ENCODE peak calls at places on chromosomes 11 and 22, in nine cellular contexts. C is CD4-positive, alpha-beta memory T cell; Z is T follicular helper cell; J is GM23248; A is fibroblast of gingiva; V is astrocyte of the cerebellum; S is brain microvascular endothelial cell; G is naive thymus-derived CD8-positive, alpha-beta T cell; E is stimulated activated CD8-positive, alpha-beta memory T cell treated with anti-CD3 and anti-CD28 coated beads, Interleukin-15, amount 100 ng/mL, for 48 hours. O is an unnamed sample.

GRCh38 chr11:33859306-33859705 is 32.6 kb downstream of the LMO2 start:
- DNase-seq in C (no peak), Z (no peak), J (no peak), A (no peak), V (no peak), S (no peak), G (no peak), E (no peak), O (no peak)

GRCh38 chr22:29569011-29569678 is 11.8 kb downstream of the NIPSNAP1 start:
- DNase-seq in C (no peak), Z (no peak), J (no peak), A (no peak), V (no peak), S (no peak), G (no peak), E (no peak), O (no peak)

GRCh38 chr11:84130646-84131427 is 844.7 kb upstream of the CCDC90B start:
- DNase-seq in C (no peak), Z (no peak), J (no peak), A (no peak), V (no peak), S (no peak), G (no peak), E (no peak), O (no peak)

GRCh38 chr11:69537855-69538640 is 56.6 kb downstream of the LINC01488 start:
- DNase-seq in C (no peak), Z (no peak), J (no peak), A (no peak), V (no peak), S (no peak), G (peak), E (no peak), O (no peak)

GRCh38 chr11:14873632-14874031 is 18.4 kb downstream of the CYP2R1 start:
- DNase-seq in C (no peak), Z (no peak), J (no peak), A (no peak), V (no peak), S (no peak), G (no peak), E (no peak), O (no peak)

GRCh38 chr11:15558513-15559181 is 443.9 kb downstream of the INSC start:
- DNase-seq in C (no peak), Z (no peak), J (no peak), A (no peak), V (no peak), S (no peak), G (no peak), E (no peak), O (no peak)

GRCh38 chr22:21018314-21018713 is 3.3 kb downstream of the P2RX6 start:
- DNase-seq in C (no peak), Z (no peak), J (no peak), A (no peak), V (no peak), S (no peak), G (no peak), E (no peak), O (no peak)

GRCh38 chr11:409600-410471 is 5.0 kb downstream of the SIGIRR start:
- DNase-seq in C (no peak), Z (no peak), J (no peak), A (no peak), V (no peak), S (no peak), G (no peak), E (no peak), O (peak)

GRCh38 chr22:22576244-22576988 is 17.4 kb upstream of the PRAME start:
- DNase-seq in C (no peak), Z (no peak), J (peak), A (peak), V (peak), S (peak), G (no peak), E (peak), O (no peak)

GRCh38 chr11:10450451-10451398 is 4.3 kb upstream of the AMPD3 start:
- DNase-seq in C (peak), Z (peak), J (peak), A (peak), V (no peak), S (no peak), G (peak), E (no peak), O (peak)

GRCh38 chr11:123624974-123625373 is 29.4 kb downstream of the SCN3B start:
- DNase-seq in C (no peak), Z (no peak), J (peak), A (peak), V (no peak), S (no peak), G (no peak), E (no peak), O (no peak)

GRCh38 chr11:71200172-71200716 is 52.1 kb downstream of the SHANK2 start:
- DNase-seq in C (no peak), Z (no peak), J (no peak), A (no peak), V (no peak), S (no peak), G (peak), E (no peak), O (no peak)

GRCh38 chr11:44811841-44812448 is 85.2 kb downstream of the TSPAN18 start:
- DNase-seq in C (no peak), Z (no peak), J (no peak), A (no peak), V (no peak), S (no peak), G (no peak), E (no peak), O (no peak)

GRCh38 chr11:89487016-89487415 is 4.2 kb downstream of the NOX4 start:
- DNase-seq in C (no peak), Z (no peak), J (peak), A (no peak), V (peak), S (no peak), G (no peak), E (no peak), O (no peak)

GRCh38 chr22:50246242-50247175 is 1.7 kb upstream of the TUBGCP6 start:
- DNase-seq in C (no peak), Z (no peak), J (no peak), A (no peak), V (no peak), S (no peak), G (no peak), E (no peak), O (no peak)

GRCh38 chr11:10899542-10899830 is 41.6 kb upstream of the ZBED5 start:
- DNase-seq in C (no peak), Z (no peak), J (no peak), A (no peak), V (no peak), S (no peak), G (no peak), E (no peak), O (no peak)

GRCh38 chr11:74671520-74672196 is 59.6 kb downstream of the CHRDL2 start:
- DNase-seq in C (no peak), Z (no peak), J (peak), A (peak), V (no peak), S (peak), G (no peak), E (no peak), O (no peak)

GRCh38 chr11:34337016-34337415 is 20.8 kb downstream of the ABTB2 start:
- DNase-seq in C (no peak), Z (no peak), J (no peak), A (no peak), V (no peak), S (no peak), G (no peak), E (no peak), O (no peak)

GRCh38 chr11:69321877-69322350 is 28.0 kb downstream of the MYEOV start:
- DNase-seq in C (no peak), Z (no peak), J (peak), A (peak), V (peak), S (peak), G (no peak), E (no peak), O (no peak)

GRCh38 chr11:130897262-130898182 is 18.8 kb downstream of the SNX19 start:
- DNase-seq in C (no peak), Z (no peak), J (peak), A (peak), V (peak), S (peak), G (no peak), E (no peak), O (no peak)

GRCh38 chr22:38078046-38078840 is 5.7 kb downstream of the SLC16A8 start:
- DNase-seq in C (no peak), Z (no peak), J (no peak), A (no peak), V (no peak), S (no peak), G (no peak), E (no peak), O (no peak)

GRCh38 chr22:21652010-21652546 is 10.0 kb downstream of the SDF2L1 start:
- DNase-seq in C (peak), Z (peak), J (peak), A (peak), V (peak), S (peak), G (peak), E (peak), O (peak)

GRCh38 chr11:12502041-12502440 is 124.7 kb downstream of the PARVA start:
- DNase-seq in C (no peak), Z (no peak), J (peak), A (peak), V (peak), S (no peak), G (no peak), E (no peak), O (no peak)

GRCh38 chr11:58433638-58434203 is 5.8 kb upstream of the OR5B2 start:
- DNase-seq in C (no peak), Z (no peak), J (no peak), A (no peak), V (no peak), S (no peak), G (no peak), E (no peak), O (peak)

GRCh38 chr11:82978422-82979099 is 77.0 kb downstream of the DDIAS start:
- DNase-seq in C (no peak), Z (no peak), J (peak), A (peak), V (peak), S (peak), G (no peak), E (no peak), O (no peak)

GRCh38 chr22:30486661-30487115 is 14.9 kb upstream of the SEC14L3 start:
- DNase-seq in C (no peak), Z (no peak), J (no peak), A (no peak), V (no peak), S (no peak), G (no peak), E (no peak), O (no peak)

GRCh38 chr11:9660886-9661285 is 3.0 kb upstream of the SWAP70 start:
- DNase-seq in C (no peak), Z (no peak), J (peak), A (peak), V (no peak), S (no peak), G (no peak), E (no peak), O (no peak)

GRCh38 chr11:9266926-9267325 is 1.8 kb upstream of the DENND5A start:
- DNase-seq in C (no peak), Z (no peak), J (no peak), A (no peak), V (no peak), S (no peak), G (no peak), E (no peak), O (no peak)

GRCh38 chr11:12950681-12951080 is 58.4 kb upstream of the RASSF10 start:
- DNase-seq in C (no peak), Z (no peak), J (peak), A (no peak), V (no peak), S (no peak), G (no peak), E (no peak), O (no peak)

GRCh38 chr11:45374130-45374529 is 88.0 kb upstream of the SYT13 start:
- DNase-seq in C (no peak), Z (no peak), J (no peak), A (no peak), V (no peak), S (no peak), G (no peak), E (no peak), O (no peak)